ENCODE peak calls at places on chromosomes 1 and 21, in seven cellular contexts. A is NT2/D1, S is fibroblast of lung, F is sigmoid colon, D is right atrium auricular region, O is mucosa of descending colon, G is adrenal gland. V is an unnamed sample. For H3K4me1, the result is how much of the 10 kb centered on the place peaks cover.

GRCh38 chr1:205528446-205528886 is 24.0 kb downstream of the CDK18 start:
- DNase-seq in F (no peak), S (no peak), D (no peak), O (no peak), A (no peak), G (no peak), V (no peak)

GRCh38 chr1:9808459-9808858 is 15.3 kb downstream of the CLSTN1 start:
- DNase-seq in O (no peak), S (no peak), A (no peak), G (no peak), D (no peak), F (peak), V (no peak)

GRCh38 chr1:6497215-6497866 is 5.9 kb upstream of the PLEKHG5 start:
- DNase-seq in A (no peak), O (peak), G (peak), F (no peak), D (no peak), S (peak), V (peak)

GRCh38 chr1:27300341-27301051 is 21.5 kb upstream of the TMEM222 start:
- DNase-seq in S (peak), F (peak), D (peak), A (peak), O (peak), G (peak), V (peak)

GRCh38 chr1:12464627-12465056 is 153.4 kb downstream of the DHRS3 start:
- DNase-seq in O (no peak), S (peak), A (no peak), G (no peak), F (peak), D (peak), V (no peak)

GRCh38 chr1:216215169-216215568 is 208.1 kb downstream of the USH2A start:
- DNase-seq in S (no peak), A (no peak), O (no peak), F (no peak), D (no peak), G (no peak), V (no peak)

GRCh38 chr1:179142889-179143299 is 61.0 kb downstream of the TOR3A start:
- DNase-seq in O (no peak), A (no peak), F (no peak), S (peak), D (no peak), G (no peak), V (no peak)

GRCh38 chr21:28737671-28738279 is 254.9 kb downstream of the LTN1 start:
- DNase-seq in O (no peak), F (no peak), D (no peak), S (peak), A (no peak), G (no peak), V (no peak)

GRCh38 chr1:33459766-33460543 is 12.5 kb upstream of the ZSCAN20 start:
- DNase-seq in O (no peak), D (no peak), A (no peak), F (no peak), G (no peak), S (peak), V (no peak)

GRCh38 chr1:227899141-227899819 is 48.5 kb downstream of the WNT9A start:
- DNase-seq in F (peak), D (no peak), O (no peak), G (no peak), A (no peak), S (no peak), V (no peak)

GRCh38 chr1:207967703-207968102 is 56.8 kb upstream of the CD34 start:
- DNase-seq in O (no peak), S (no peak), D (no peak), F (no peak), A (no peak), G (no peak), V (no peak)

GRCh38 chr1:187689137-187689536 is 860.4 kb downstream of the PLA2G4A start:
- DNase-seq in O (no peak), G (peak), S (peak), A (no peak), D (no peak), F (no peak), V (no peak)

GRCh38 chr1:217617120-217617519 is 13.8 kb downstream of the GPATCH2 start:
- DNase-seq in D (no peak), A (no peak), F (no peak), S (no peak), O (no peak), G (no peak), V (no peak)

GRCh38 chr1:171110485-171111340 is 20.0 kb downstream of the FMO3 start:
- DNase-seq in D (no peak), G (no peak), F (no peak), S (peak), A (no peak), O (no peak), V (no peak)

GRCh38 chr1:37277366-37277765 is 197.0 kb upstream of the ZC3H12A start:
- DNase-seq in A (no peak), G (no peak), S (no peak), D (no peak), F (no peak), O (no peak), V (no peak)

GRCh38 chr1:156870734-156871133 is 10.1 kb downstream of the NTRK1 start:
- DNase-seq in S (peak), A (no peak), O (no peak), G (no peak), F (no peak), D (no peak), V (no peak)

GRCh38 chr1:1347663-1348419 is 1.4 kb downstream of the DVL1 start:
- DNase-seq in O (peak), F (no peak), S (no peak), A (no peak), G (peak), D (no peak), V (peak)

GRCh38 chr1:207672525-207673130 is 27.7 kb downstream of the CR1L start:
- DNase-seq in A (peak), G (peak), S (peak), F (no peak), O (peak), D (no peak), V (peak)

GRCh38 chr1:167191958-167192357 is 28.7 kb upstream of the POU2F1 start:
- DNase-seq in D (no peak), O (no peak), F (no peak), G (no peak), A (no peak), S (no peak), V (no peak)

DNA sequence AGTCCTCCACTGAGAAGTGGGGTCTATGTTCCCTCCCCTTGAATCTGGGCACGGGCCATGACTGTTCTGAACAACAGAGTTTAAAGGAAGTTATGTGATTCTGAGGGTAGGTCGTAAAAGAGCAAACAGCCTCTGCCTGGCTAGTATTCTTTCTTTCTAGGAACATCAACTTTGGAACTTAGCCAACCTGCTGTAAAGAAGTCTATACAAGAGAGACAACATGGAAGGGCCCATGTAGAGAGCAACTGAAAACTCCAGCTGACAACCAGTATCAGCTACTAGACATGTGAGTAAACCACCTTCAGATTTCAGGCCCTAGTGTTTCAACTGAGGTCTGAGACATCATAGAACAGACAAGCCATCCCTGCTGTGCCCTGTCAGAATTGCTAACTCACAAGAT is 7.5 kb downstream of the SELENOF start:
- DNase-seq in A (no peak), O (peak), G (no peak), D (no peak), F (no peak), S (peak), V (no peak)
- H3K4me1 ChIP-seq in A (under half), O (under half), G (under half), D (under half), F (under half), S (under half), V (under half)

GRCh38 chr1:48777219-48777895 is 666 bp upstream of the BEND5 start:
- DNase-seq in S (no peak), A (no peak), G (peak), F (no peak), D (no peak), O (no peak), V (peak)

GRCh38 chr1:48776400-48777218 is at the start of gene BEND5:
- DNase-seq in S (peak), G (peak), F (peak), O (peak), D (no peak), A (peak), V (peak)

GRCh38 chr1:48772221-48772620 is 4.5 kb downstream of the BEND5 start:
- DNase-seq in A (no peak), G (no peak), D (no peak), S (no peak), F (no peak), O (peak), V (no peak)

GRCh38 chr1:48773133-48773532 is 3.6 kb downstream of the BEND5 start:
- DNase-seq in F (no peak), G (no peak), D (no peak), O (no peak), S (no peak), A (no peak), V (no peak)

GRCh38 chr1:48775817-48776399 is 783 bp downstream of the BEND5 start:
- DNase-seq in A (no peak), G (no peak), O (no peak), F (no peak), S (no peak), D (no peak), V (no peak)
- H3K4me1 ChIP-seq in A (under half), G (under half), O (under half), F (half or more), S (under half), D (under half), V (under half)

GRCh38 chr1:224739303-224739996 is 123.3 kb downstream of the CNIH3 start:
- DNase-seq in D (no peak), S (no peak), G (no peak), O (no peak), A (no peak), F (no peak), V (no peak)
- H3K4me1 ChIP-seq in D (under half), S (under half), G (under half), O (under half), A (under half), F (under half), V (under half)

DNA sequence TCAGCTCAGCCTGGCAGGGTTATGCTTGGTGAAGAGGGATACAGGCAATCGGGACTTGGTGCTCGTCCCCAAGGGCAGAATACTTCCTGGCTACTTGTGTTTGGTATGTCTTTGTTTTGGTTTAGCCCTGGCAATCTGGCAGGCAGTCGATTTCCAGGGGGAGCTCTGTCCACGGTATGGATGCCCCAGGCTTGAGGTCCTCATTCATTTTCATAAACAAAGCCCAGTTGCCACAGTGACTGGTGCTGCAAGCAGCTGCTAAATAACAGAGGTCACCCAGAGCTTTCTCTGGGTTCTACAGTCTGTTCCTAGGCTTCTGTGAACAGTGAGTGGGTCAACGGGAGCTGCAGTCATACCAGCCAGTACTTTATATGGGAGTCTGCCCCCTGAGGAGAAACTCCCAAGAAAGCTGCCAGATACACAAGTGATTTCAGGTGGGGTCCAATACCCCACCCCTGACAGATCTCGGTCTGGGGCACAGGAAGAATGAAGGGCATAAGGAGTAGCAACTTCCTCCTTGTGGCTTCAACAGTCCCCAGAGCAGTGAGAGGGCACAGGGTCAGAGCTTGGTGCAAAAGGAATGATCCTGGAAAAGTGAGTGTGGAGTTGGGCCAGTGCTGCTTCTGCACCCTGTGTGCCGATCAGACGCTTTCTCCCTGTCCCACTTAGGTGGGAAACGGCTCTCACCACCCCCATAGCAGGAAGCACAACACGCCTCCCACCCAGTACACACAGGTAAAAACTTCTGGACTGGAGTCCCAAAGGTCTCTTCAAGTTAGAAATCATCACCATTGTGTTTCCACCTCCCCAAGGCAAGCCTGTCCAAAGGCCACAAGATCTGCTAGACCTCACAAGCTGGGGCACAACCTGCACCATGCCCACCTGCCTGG is 55.5 kb downstream of the TGFBR3 start:
- DNase-seq in G (peak), O (peak), D (peak), F (peak), A (no peak), S (peak), V (no peak)
- H3K4me1 ChIP-seq in G (under half), O (under half), D (under half), F (half or more), A (under half), S (under half), V (under half)

DNA sequence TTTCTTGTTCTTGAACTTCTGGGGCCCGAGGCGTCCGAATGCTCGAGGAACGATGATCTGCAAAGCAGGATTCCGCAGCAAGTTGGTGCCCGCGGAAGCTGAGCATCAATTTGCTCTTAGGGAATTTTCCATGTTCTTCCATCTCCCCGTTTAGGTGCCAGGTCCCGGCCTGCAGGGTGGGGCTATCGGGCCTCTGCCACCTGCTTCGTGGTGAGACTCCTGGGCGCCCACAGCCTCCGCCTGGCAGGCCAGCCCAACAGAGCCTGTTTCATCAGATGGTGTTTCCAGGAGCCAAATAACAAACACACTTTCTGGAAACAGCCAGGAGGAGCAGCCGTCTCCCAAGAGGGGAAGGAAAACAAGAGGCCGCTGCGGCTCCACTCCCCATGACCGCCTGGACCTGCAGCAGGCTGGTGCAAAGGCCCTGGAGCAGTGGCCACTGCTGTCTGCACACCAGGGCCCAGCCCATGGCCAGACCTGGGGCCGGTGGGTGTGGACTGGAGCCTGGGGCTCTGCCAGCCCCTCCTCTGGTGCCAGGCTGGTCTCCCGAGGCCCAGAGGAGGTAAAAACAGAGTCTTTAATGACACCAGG is 54.8 kb downstream of the SLX9 start:
- DNase-seq in G (no peak), F (peak), S (peak), A (no peak), D (no peak), O (no peak), V (no peak)
- H3K4me1 ChIP-seq in G (under half), F (half or more), S (under half), A (under half), D (under half), O (under half), V (under half)

GRCh38 chr1:44719318-44719717 is 11.7 kb downstream of the RNU5D-1 start:
- DNase-seq in S (no peak), F (no peak), D (no peak), A (no peak), G (no peak), O (no peak), V (no peak)

GRCh38 chr1:44714532-44714931 is 16.4 kb downstream of the RNU5D-1 start:
- DNase-seq in A (no peak), D (no peak), G (no peak), S (no peak), F (no peak), O (no peak), V (no peak)

GRCh38 chr1:44714944-44715571 is 15.9 kb downstream of the RNU5D-1 start:
- DNase-seq in O (peak), D (peak), A (peak), G (peak), F (peak), S (peak), V (peak)

GRCh38 chr1:44717653-44718052 is 13.3 kb downstream of the RNU5D-1 start:
- DNase-seq in D (no peak), F (no peak), A (no peak), G (no peak), S (peak), O (no peak), V (no peak)

GRCh38 chr1:44717196-44717595 is 13.8 kb downstream of the RNU5D-1 start:
- DNase-seq in D (no peak), A (no peak), O (no peak), G (no peak), S (no peak), F (no peak), V (no peak)
- H3K4me1 ChIP-seq in D (under half), A (under half), O (under half), G (under half), S (under half), F (under half), V (under half)

V was measured in neural progenitor cell.